ENCODE peak calls at places on chromosomes 11 and 22, in nine cellular contexts. O is Peyer's patch, X is left ventricle myocardium inferior, M is dorsolateral prefrontal cortex, T is lung, Y is OCI-LY7, P is transverse colon, U is prostate gland, S is brain microvascular endothelial cell. D is an unnamed sample.

GRCh38 chr11:57778318-57779037 is 16.9 kb downstream of the CTNND1 start:
- DNase-seq in O (peak; percentile 45), X (peak; percentile 92), P (peak; percentile 92), S (peak; percentile 100), U (peak; percentile 91), Y (no peak), T (peak; percentile 92), M (peak; percentile 81), D (no peak)

GRCh38 chr11:45592581-45592980 is 72.8 kb downstream of the CHST1 start:
- DNase-seq in O (no peak), U (no peak), X (no peak), Y (no peak), T (no peak), S (no peak), M (no peak), P (no peak), D (no peak)

GRCh38 chr11:30017467-30017895 is 651 bp upstream of the KCNA4 start:
- DNase-seq in O (no peak), P (no peak), Y (no peak), M (no peak), S (no peak), X (no peak), U (no peak), T (no peak), D (no peak)

GRCh38 chr11:3124821-3125220 is 40.3 kb downstream of the OSBPL5 start:
- DNase-seq in U (no peak), T (no peak), M (no peak), Y (no peak), O (no peak), S (no peak), X (no peak), P (no peak), D (no peak)

GRCh38 chr11:44036811-44037657 is 10.7 kb upstream of the ACCSL start:
- DNase-seq in T (peak; percentile 83), X (peak; percentile 81), O (peak; percentile 31), U (peak; percentile 39), M (peak; percentile 88), Y (peak; percentile 34), S (peak; percentile 90), P (peak; percentile 62), D (no peak)

GRCh38 chr11:77569671-77570070 is 20.1 kb upstream of the AQP11 start:
- DNase-seq in O (no peak), T (no peak), U (no peak), X (no peak), Y (no peak), P (no peak), S (no peak), M (no peak), D (no peak)

GRCh38 chr11:35180311-35181233 is 41.6 kb downstream of the CD44 start:
- DNase-seq in U (no peak), P (no peak), X (no peak), T (no peak), Y (no peak), O (no peak), S (no peak), M (no peak), D (no peak)

GRCh38 chr11:123196060-123196714 is 1.1 kb upstream of the CLMP start:
- DNase-seq in O (no peak), X (no peak), S (no peak), T (no peak), Y (no peak), P (no peak), U (no peak), M (no peak), D (no peak)

GRCh38 chr11:120183701-120184141 is 27.1 kb upstream of the OAF start:
- DNase-seq in M (peak; percentile 26), X (no peak), T (peak; percentile 27), U (no peak), O (no peak), Y (no peak), S (no peak), P (no peak), D (no peak)

GRCh38 chr11:76170473-76170872 is 35.8 kb downstream of the WNT11 start:
- DNase-seq in O (no peak), X (no peak), M (no peak), Y (no peak), U (no peak), S (no peak), T (no peak), P (no peak), D (no peak)

GRCh38 chr11:96001037-96001436 is 77.1 kb upstream of the MTMR2 start:
- DNase-seq in T (peak; percentile 66), X (peak; percentile 77), Y (no peak), M (peak; percentile 29), S (no peak), O (peak; percentile 22), U (peak; percentile 26), P (peak; percentile 60), D (no peak)

GRCh38 chr22:32600184-32600583 is 125.6 kb downstream of the FBXO7 start:
- DNase-seq in M (no peak), U (no peak), Y (no peak), P (no peak), X (no peak), S (no peak), T (no peak), O (no peak), D (no peak)

GRCh38 chr22:27107824-27108223 is 450.4 kb downstream of the MIAT start:
- DNase-seq in T (no peak), Y (no peak), S (peak; percentile 97), P (peak; percentile 45), U (no peak), X (peak; percentile 53), M (no peak), O (no peak), D (no peak)

GRCh38 chr11:8206251-8207079 is 37.6 kb upstream of the RIC3 start:
- DNase-seq in T (no peak), M (peak; percentile 85), X (peak; percentile 41), Y (no peak), P (no peak), U (peak; percentile 16), O (peak; percentile 24), S (no peak), D (no peak)

GRCh38 chr11:116275634-116276033 is 497.2 kb downstream of the BUD13 start:
- DNase-seq in M (no peak), O (no peak), Y (no peak), P (no peak), U (no peak), T (no peak), S (no peak), X (no peak), D (no peak)

GRCh38 chr22:17872491-17872890 is 98.2 kb upstream of the BID start:
- DNase-seq in S (no peak), Y (no peak), U (no peak), O (no peak), M (no peak), X (no peak), T (no peak), P (no peak), D (no peak)

GRCh38 chr11:43944761-43945311 is 2.4 kb downstream of the C11orf96 start:
- DNase-seq in P (peak; percentile 75), M (peak; percentile 63), T (peak; percentile 82), Y (peak; percentile 31), S (peak; percentile 61), O (peak; percentile 50), U (peak; percentile 52), X (peak; percentile 79), D (peak; percentile 51)

GRCh38 chr22:32850591-32851517 is 49.3 kb downstream of the TIMP3 start:
- DNase-seq in O (no peak), P (peak; percentile 63), X (peak; percentile 86), U (no peak), T (peak; percentile 54), M (peak; percentile 62), Y (no peak), S (no peak), D (no peak)

GRCh38 chr11:45677811-45678515 is 12.5 kb upstream of the CHST1 start:
- DNase-seq in T (no peak), Y (no peak), U (no peak), M (no peak), S (no peak), P (no peak), X (no peak), O (no peak), D (no peak)

GRCh38 chr11:71444811-71445210 is 3.4 kb downstream of the DHCR7 start:
- DNase-seq in X (no peak), U (no peak), Y (no peak), T (no peak), S (no peak), O (no peak), P (no peak), M (no peak), D (no peak)

GRCh38 chr11:91717169-91717568 is 507.4 kb upstream of the FAT3 start:
- DNase-seq in P (no peak), O (no peak), U (no peak), S (no peak), X (no peak), Y (no peak), M (no peak), T (no peak), D (no peak)
- H3K4me3 ChIP-seq in P (no peak overlapping the region), O (no peak overlapping the region), U (no peak overlapping the region), S (no peak overlapping the region), X (no peak overlapping the region), Y (no peak overlapping the region), M (no peak overlapping the region), T (no peak overlapping the region), D (no peak overlapping the region)

DNA sequence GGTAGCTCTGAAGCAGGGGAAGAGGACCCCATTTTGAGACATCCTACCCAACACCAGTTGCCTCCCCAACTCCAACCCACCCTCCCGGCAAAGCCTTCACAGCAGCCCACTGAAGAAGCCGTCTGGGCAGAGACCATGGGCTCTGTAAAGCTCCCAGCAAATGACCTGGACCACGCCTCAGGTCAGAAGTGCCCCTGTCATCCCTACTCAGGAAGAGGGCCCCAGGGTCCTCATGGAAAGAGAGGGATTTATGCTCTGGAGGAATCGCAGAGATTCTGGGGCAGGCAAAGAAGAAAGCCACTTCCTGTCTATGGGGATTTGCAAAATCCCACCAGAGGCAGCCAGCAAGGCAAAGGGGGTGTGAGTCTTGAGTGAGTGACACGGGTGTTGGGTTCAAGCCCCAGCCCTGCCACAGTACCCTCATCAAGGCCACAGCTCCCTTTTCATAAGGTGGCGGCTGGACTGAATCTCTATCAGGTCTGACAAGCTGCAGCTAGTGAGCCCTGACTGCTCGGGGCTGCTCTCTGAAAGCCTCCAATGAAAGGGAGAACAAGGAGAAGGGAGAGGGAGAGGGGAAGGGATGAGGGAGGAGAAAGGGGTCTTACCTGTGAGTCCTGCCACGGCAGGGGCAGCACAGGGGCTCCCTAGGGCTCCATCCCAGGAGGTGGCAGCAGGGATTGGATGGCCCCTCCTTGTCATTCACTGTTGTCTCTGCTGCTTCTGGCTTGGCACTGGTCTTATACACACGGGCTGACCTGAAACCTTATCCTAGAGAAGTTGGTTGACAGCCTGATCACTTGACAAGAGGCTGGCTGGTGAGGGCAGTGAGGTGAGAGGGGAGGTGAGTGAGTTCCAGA is at the start of gene UCP3:
- DNase-seq in X (no peak), M (no peak), O (no peak), T (no peak), Y (no peak), S (no peak), P (no peak), U (no peak), D (no peak)
- H3K4me3 ChIP-seq in X (peak within 1 kb of the TSS; percentile 17), M (no peak within 1 kb of the TSS), O (no peak within 1 kb of the TSS), T (no peak within 1 kb of the TSS), Y (no peak within 1 kb of the TSS), S (no peak within 1 kb of the TSS), P (no peak within 1 kb of the TSS), U (no peak within 1 kb of the TSS), D (no peak within 1 kb of the TSS)

GRCh38 chr11:32435511-32435946 is at the start of gene WT1:
- DNase-seq in Y (no peak), M (no peak), T (no peak), P (no peak), S (no peak), U (no peak), X (peak; percentile 66), O (no peak), D (no peak)
- H3K4me3 ChIP-seq in Y (no peak within 1 kb of the TSS), M (peak within 1 kb of the TSS; percentile 17), T (no peak within 1 kb of the TSS), P (peak within 1 kb of the TSS; percentile 37), S (no peak within 1 kb of the TSS), U (peak within 1 kb of the TSS; percentile 5), X (peak within 1 kb of the TSS; percentile 72), O (no peak within 1 kb of the TSS), D (no peak within 1 kb of the TSS)

GRCh38 chr11:105035262-105035620 is 297 bp upstream of the CASP1 start:
- DNase-seq in X (no peak), M (no peak), S (peak; percentile 2), U (no peak), P (no peak), Y (no peak), O (no peak), T (no peak), D (no peak)
- H3K4me3 ChIP-seq in X (peak overlapping the region; percentile 64), M (peak overlapping the region; percentile 39), S (no peak overlapping the region), U (peak overlapping the region; percentile 12), P (peak overlapping the region; percentile 56), Y (no peak overlapping the region), O (peak overlapping the region; percentile 37), T (no peak overlapping the region), D (peak overlapping the region; percentile 73)